ENCODE peak calls at places on chromosomes 6 and 20, in five cellular contexts. One of them, this sample, is unnamed.

GRCh38 chr20:43194187-43194586 is 4.5 kb upstream of the PTPRT start:
- DNase-seq in HFF-Myc: no peak
- DNase-seq in IMR-90: no peak
- DNase-seq in lower lobe of right lung: no peak
- DNase-seq in prostate gland: no peak
- DNase-seq in this sample: no peak

GRCh38 chr20:53899351-53900167 is 170.8 kb downstream of the BCAS1 start:
- DNase-seq in lower lobe of right lung: no peak
- DNase-seq in HFF-Myc: no peak
- DNase-seq in prostate gland: peak; percentile 43
- DNase-seq in IMR-90: peak; percentile 87
- DNase-seq in this sample: no peak

GRCh38 chr20:34539756-34540155 is 18.8 kb upstream of the MAP1LC3A start:
- DNase-seq in lower lobe of right lung: no peak
- DNase-seq in IMR-90: no peak
- DNase-seq in prostate gland: no peak
- DNase-seq in HFF-Myc: no peak
- DNase-seq in this sample: no peak

GRCh38 chr20:14919473-14920157 is 582.2 kb upstream of the FLRT3 start:
- DNase-seq in prostate gland: peak; percentile 8
- DNase-seq in lower lobe of right lung: peak; percentile 46
- DNase-seq in HFF-Myc: peak; percentile 51
- DNase-seq in IMR-90: no peak
- DNase-seq in this sample: no peak

GRCh38 chr6:117409863-117410262 is 15.9 kb downstream of the ROS1 start:
- DNase-seq in prostate gland: no peak
- DNase-seq in lower lobe of right lung: no peak
- DNase-seq in IMR-90: no peak
- DNase-seq in HFF-Myc: no peak
- DNase-seq in this sample: no peak

GRCh38 chr20:5730131-5730530 is 20.1 kb upstream of the SHLD1 start:
- DNase-seq in IMR-90: no peak
- DNase-seq in prostate gland: no peak
- DNase-seq in HFF-Myc: no peak
- DNase-seq in lower lobe of right lung: no peak
- DNase-seq in this sample: no peak

GRCh38 chr20:53926428-53927028 is 143.9 kb downstream of the BCAS1 start:
- DNase-seq in IMR-90: peak; percentile 97
- DNase-seq in lower lobe of right lung: no peak
- DNase-seq in HFF-Myc: no peak
- DNase-seq in prostate gland: no peak
- DNase-seq in this sample: peak; percentile 79

GRCh38 chr6:17267586-17267985 is 13.6 kb upstream of the RBM24 start:
- DNase-seq in IMR-90: no peak
- DNase-seq in prostate gland: no peak
- DNase-seq in HFF-Myc: no peak
- DNase-seq in lower lobe of right lung: no peak
- DNase-seq in this sample: no peak

GRCh38 chr20:47762699-47763098 is 22.6 kb downstream of the SULF2 start:
- DNase-seq in prostate gland: no peak
- DNase-seq in lower lobe of right lung: no peak
- DNase-seq in HFF-Myc: no peak
- DNase-seq in IMR-90: no peak
- DNase-seq in this sample: no peak

GRCh38 chr20:32213870-32214269 is 6.2 kb downstream of the POFUT1 start:
- DNase-seq in IMR-90: no peak
- DNase-seq in HFF-Myc: no peak
- DNase-seq in prostate gland: no peak
- DNase-seq in lower lobe of right lung: no peak
- DNase-seq in this sample: no peak

GRCh38 chr6:127147576-127147975 is 29.1 kb downstream of the RSPO3 start:
- DNase-seq in lower lobe of right lung: no peak
- DNase-seq in prostate gland: no peak
- DNase-seq in HFF-Myc: no peak
- DNase-seq in IMR-90: no peak
- DNase-seq in this sample: no peak

GRCh38 chr6:93040375-93040774 is 379.0 kb downstream of the EPHA7 start:
- DNase-seq in prostate gland: no peak
- DNase-seq in lower lobe of right lung: no peak
- DNase-seq in IMR-90: no peak
- DNase-seq in HFF-Myc: no peak
- DNase-seq in this sample: no peak

GRCh38 chr6:3997144-3997770 is 81.7 kb downstream of the FAM217A start:
- DNase-seq in prostate gland: no peak
- DNase-seq in IMR-90: peak; percentile 82
- DNase-seq in lower lobe of right lung: no peak
- DNase-seq in HFF-Myc: peak; percentile 62
- DNase-seq in this sample: no peak

GRCh38 chr6:121465101-121465500 is 29.7 kb downstream of the GJA1 start:
- DNase-seq in IMR-90: no peak
- DNase-seq in prostate gland: no peak
- DNase-seq in HFF-Myc: no peak
- DNase-seq in lower lobe of right lung: no peak
- DNase-seq in this sample: no peak

GRCh38 chr20:46332373-46333135 is 24.3 kb upstream of the CDH22 start:
- DNase-seq in prostate gland: no peak
- DNase-seq in HFF-Myc: no peak
- DNase-seq in lower lobe of right lung: no peak
- DNase-seq in IMR-90: no peak
- DNase-seq in this sample: no peak

GRCh38 chr20:21352703-21353102 is 44.6 kb downstream of the NKX2-4 start:
- DNase-seq in HFF-Myc: peak; percentile 2
- DNase-seq in prostate gland: no peak
- DNase-seq in IMR-90: peak; percentile 78
- DNase-seq in lower lobe of right lung: no peak
- DNase-seq in this sample: peak; percentile 38

GRCh38 chr6:142803027-142803426 is 141.9 kb downstream of the HIVEP2 start:
- DNase-seq in IMR-90: no peak
- DNase-seq in prostate gland: no peak
- DNase-seq in HFF-Myc: no peak
- DNase-seq in lower lobe of right lung: no peak
- DNase-seq in this sample: no peak

GRCh38 chr20:44776977-44777376 is 31.3 kb downstream of the KCNK15 start:
- DNase-seq in prostate gland: no peak
- DNase-seq in lower lobe of right lung: no peak
- DNase-seq in HFF-Myc: no peak
- DNase-seq in IMR-90: peak; percentile 16
- DNase-seq in this sample: no peak

GRCh38 chr20:51315390-51315789 is 227.1 kb downstream of the NFATC2 start:
- DNase-seq in lower lobe of right lung: no peak
- DNase-seq in IMR-90: no peak
- DNase-seq in HFF-Myc: no peak
- DNase-seq in prostate gland: no peak
- DNase-seq in this sample: no peak

GRCh38 chr6:147046131-147046530 is 158.1 kb upstream of the STXBP5 start:
- DNase-seq in IMR-90: peak; percentile 12
- DNase-seq in lower lobe of right lung: no peak
- DNase-seq in prostate gland: no peak
- DNase-seq in HFF-Myc: no peak
- DNase-seq in this sample: no peak

DNA sequence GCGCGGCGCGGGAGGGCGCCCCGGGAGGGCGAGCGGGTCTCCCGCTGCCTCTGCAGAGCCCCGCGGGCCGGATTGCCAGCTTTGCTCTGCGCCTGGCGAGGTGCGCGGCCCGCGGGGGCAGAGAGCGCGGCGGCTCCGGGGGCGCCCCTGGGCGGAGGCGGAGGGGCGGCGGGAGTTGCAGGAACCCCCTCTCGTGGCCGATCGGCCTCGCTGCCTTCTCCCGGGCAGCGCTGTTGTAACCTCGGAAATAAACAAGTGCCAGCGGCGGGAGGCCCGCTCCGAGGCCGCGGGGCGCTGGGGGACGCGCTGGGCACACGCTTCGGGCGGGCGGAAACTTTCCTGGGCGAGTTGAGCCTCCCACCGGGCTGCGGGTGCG is 1.2 kb downstream of the CDH4 start:
- DNase-seq in prostate gland: no peak
- DNase-seq in IMR-90: peak; percentile 45
- DNase-seq in HFF-Myc: no peak
- DNase-seq in lower lobe of right lung: no peak
- DNase-seq in this sample: no peak
- TF ChIP-seq CTCF in prostate gland: no peak
- TF ChIP-seq CTCF in IMR-90: peak; percentile 32
- TF ChIP-seq CTCF in HFF-Myc: peak; percentile 33
- TF ChIP-seq CTCF in lower lobe of right lung: no peak
- TF ChIP-seq CTCF in this sample: peak; percentile 59

GRCh38 chr20:38731738-38732113 is 7.4 kb downstream of the SLC32A1 start:
- DNase-seq in HFF-Myc: no peak
- DNase-seq in IMR-90: no peak
- DNase-seq in prostate gland: no peak
- DNase-seq in lower lobe of right lung: no peak
- DNase-seq in this sample: no peak

GRCh38 chr20:38729767-38730166 is 5.5 kb downstream of the SLC32A1 start:
- DNase-seq in lower lobe of right lung: no peak
- DNase-seq in IMR-90: no peak
- DNase-seq in prostate gland: no peak
- DNase-seq in HFF-Myc: no peak
- DNase-seq in this sample: no peak

GRCh38 chr20:38728911-38729642 is 4.8 kb downstream of the SLC32A1 start:
- DNase-seq in prostate gland: no peak
- DNase-seq in lower lobe of right lung: no peak
- DNase-seq in HFF-Myc: no peak
- DNase-seq in IMR-90: no peak
- DNase-seq in this sample: no peak

GRCh38 chr20:38730989-38731737 is 6.9 kb downstream of the SLC32A1 start:
- DNase-seq in lower lobe of right lung: peak; percentile 81
- DNase-seq in prostate gland: peak; percentile 46
- DNase-seq in HFF-Myc: no peak
- DNase-seq in IMR-90: peak; percentile 31
- DNase-seq in this sample: no peak

DNA sequence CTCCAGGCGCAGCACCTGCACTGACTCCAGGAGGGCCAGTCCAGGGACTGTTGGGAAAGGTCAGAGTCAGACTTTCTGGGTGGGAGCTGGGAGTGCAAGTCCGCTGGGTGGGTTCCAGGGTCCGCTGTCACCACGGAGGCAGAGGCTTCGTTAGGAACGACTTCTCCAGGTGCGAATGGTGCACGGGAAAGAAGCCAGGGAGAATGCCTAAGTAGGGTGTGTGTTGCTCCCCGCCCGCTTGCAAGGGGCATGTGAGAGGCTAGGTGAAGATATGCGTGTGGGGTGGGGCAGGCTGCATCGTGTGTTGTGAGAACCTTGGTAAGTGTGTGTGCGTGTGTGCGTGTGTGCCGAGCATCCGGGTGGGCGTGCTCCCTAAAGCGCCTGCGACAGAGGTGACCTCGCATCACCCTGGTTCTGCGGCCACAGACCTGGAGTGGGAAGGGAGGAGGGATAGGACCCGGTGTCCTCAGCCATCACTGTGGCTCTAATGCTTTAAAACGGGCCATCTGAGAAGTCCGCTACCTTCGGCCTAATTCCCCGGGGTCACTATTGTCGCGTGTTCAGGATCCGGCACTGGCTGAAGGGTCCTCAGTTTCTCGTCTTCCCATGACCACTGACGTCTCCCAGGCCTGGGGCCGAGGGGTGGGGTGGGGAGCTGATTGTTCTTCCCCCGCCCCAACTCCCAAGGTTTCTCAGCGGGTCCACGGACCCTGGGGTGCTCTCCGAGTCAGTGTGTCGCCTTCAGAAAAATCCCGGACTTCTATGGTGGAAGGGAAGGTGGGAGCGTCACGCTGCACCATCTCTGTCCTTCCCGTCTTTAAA is 6.1 kb downstream of the SLC32A1 start:
- DNase-seq in prostate gland: no peak
- DNase-seq in lower lobe of right lung: no peak
- DNase-seq in HFF-Myc: no peak
- DNase-seq in IMR-90: no peak
- DNase-seq in this sample: no peak
- H3K4me3 ChIP-seq in prostate gland: no peak overlapping the region
- H3K4me3 ChIP-seq in lower lobe of right lung: peak overlapping the region; percentile 39
- H3K4me3 ChIP-seq in HFF-Myc: no peak overlapping the region
- H3K4me3 ChIP-seq in IMR-90: no peak overlapping the region
- H3K4me3 ChIP-seq in this sample: no peak overlapping the region

GRCh38 chr20:24460712-24461111 is 8.7 kb upstream of the SYNDIG1 start:
- DNase-seq in lower lobe of right lung: no peak
- DNase-seq in IMR-90: no peak
- DNase-seq in prostate gland: no peak
- DNase-seq in HFF-Myc: no peak
- DNase-seq in this sample: no peak
- TF ChIP-seq CTCF in lower lobe of right lung: no peak
- TF ChIP-seq CTCF in IMR-90: peak; percentile 8
- TF ChIP-seq CTCF in prostate gland: no peak
- TF ChIP-seq CTCF in HFF-Myc: no peak
- TF ChIP-seq CTCF in this sample: no peak

GRCh38 chr6:35343092-35343834 is 905 bp downstream of the PPARD start:
- DNase-seq in prostate gland: no peak
- DNase-seq in HFF-Myc: no peak
- DNase-seq in lower lobe of right lung: peak; percentile 73
- DNase-seq in IMR-90: peak; percentile 32
- DNase-seq in this sample: no peak
- H3K4me3 ChIP-seq in prostate gland: peak overlapping the region; percentile 77
- H3K4me3 ChIP-seq in HFF-Myc: peak overlapping the region; percentile 73
- H3K4me3 ChIP-seq in lower lobe of right lung: peak overlapping the region; percentile 90
- H3K4me3 ChIP-seq in IMR-90: peak overlapping the region; percentile 64
- H3K4me3 ChIP-seq in this sample: peak overlapping the region; percentile 84

GRCh38 chr6:87932361-87932760 is 115.3 kb upstream of the SPACA1 start:
- DNase-seq in prostate gland: no peak
- DNase-seq in IMR-90: no peak
- DNase-seq in lower lobe of right lung: no peak
- DNase-seq in HFF-Myc: no peak
- DNase-seq in this sample: no peak
- TF ChIP-seq CTCF in prostate gland: no peak
- TF ChIP-seq CTCF in IMR-90: no peak
- TF ChIP-seq CTCF in lower lobe of right lung: no peak
- TF ChIP-seq CTCF in HFF-Myc: no peak
- TF ChIP-seq CTCF in this sample: no peak

This sample was measured in AG04449.